ENCODE peak calls at places on chromosome 17, in four cellular contexts. One of them, this sample, is unnamed.

GRCh38 chr17:59362811-59363205 is 31.4 kb downstream of the YPEL2 start:
- DNase-seq in neural progenitor cell: no peak
- DNase-seq in NCI-H1417: no peak
- DNase-seq in lower lobe of right lung: no peak
- DNase-seq in this sample: no peak

GRCh38 chr17:29140051-29140582 is 40.1 kb downstream of the MYO18A start:
- DNase-seq in NCI-H1417: no peak
- DNase-seq in neural progenitor cell: peak; percentile 86
- DNase-seq in lower lobe of right lung: peak; percentile 91
- DNase-seq in this sample: no peak

GRCh38 chr17:1229354-1229890 is 40.8 kb upstream of the BHLHA9 start:
- DNase-seq in lower lobe of right lung: peak; percentile 90
- DNase-seq in NCI-H1417: peak; percentile 19
- DNase-seq in neural progenitor cell: peak; percentile 50
- DNase-seq in this sample: peak; percentile 33

GRCh38 chr17:50056961-50057330 is 1.0 kb downstream of the ITGA3 start:
- DNase-seq in NCI-H1417: no peak
- DNase-seq in neural progenitor cell: peak; percentile 49
- DNase-seq in lower lobe of right lung: no peak
- DNase-seq in this sample: no peak

GRCh38 chr17:13212861-13213260 is 195.0 kb upstream of the ELAC2 start:
- DNase-seq in neural progenitor cell: no peak
- DNase-seq in NCI-H1417: no peak
- DNase-seq in lower lobe of right lung: no peak
- DNase-seq in this sample: no peak

GRCh38 chr17:17819111-17819510 is 17.7 kb downstream of the SREBF1 start:
- DNase-seq in NCI-H1417: no peak
- DNase-seq in neural progenitor cell: no peak
- DNase-seq in lower lobe of right lung: no peak
- DNase-seq in this sample: no peak

GRCh38 chr17:4856937-4857314 is 23.8 kb downstream of the MINK1 start:
- DNase-seq in NCI-H1417: no peak
- DNase-seq in lower lobe of right lung: no peak
- DNase-seq in neural progenitor cell: no peak
- DNase-seq in this sample: no peak

GRCh38 chr17:78817123-78817522 is 23.5 kb downstream of the USP36 start:
- DNase-seq in neural progenitor cell: no peak
- DNase-seq in lower lobe of right lung: no peak
- DNase-seq in NCI-H1417: no peak
- DNase-seq in this sample: no peak

GRCh38 chr17:4739122-4740024 is at the start of the genes CXCL16 and ZMYND15:
- DNase-seq in neural progenitor cell: peak; percentile 61
- DNase-seq in lower lobe of right lung: peak; percentile 81
- DNase-seq in NCI-H1417: peak; percentile 43
- DNase-seq in this sample: peak; percentile 59

GRCh38 chr17:75077490-75078096 is 10.2 kb upstream of the SLC16A5 start:
- DNase-seq in neural progenitor cell: no peak
- DNase-seq in lower lobe of right lung: peak; percentile 88
- DNase-seq in NCI-H1417: no peak
- DNase-seq in this sample: peak; percentile 67

GRCh38 chr17:74757931-74758845 is 9.8 kb downstream of the NHERF1 start:
- DNase-seq in lower lobe of right lung: no peak
- DNase-seq in NCI-H1417: no peak
- DNase-seq in neural progenitor cell: no peak
- DNase-seq in this sample: no peak

GRCh38 chr17:79942591-79943353 is 92.9 kb downstream of the TBC1D16 start:
- DNase-seq in NCI-H1417: no peak
- DNase-seq in neural progenitor cell: no peak
- DNase-seq in lower lobe of right lung: peak; percentile 50
- DNase-seq in this sample: no peak

GRCh38 chr17:3828151-3828851 is 17.7 kb downstream of the NCBP3 start:
- DNase-seq in NCI-H1417: no peak
- DNase-seq in lower lobe of right lung: no peak
- DNase-seq in neural progenitor cell: no peak
- DNase-seq in this sample: no peak

GRCh38 chr17:51667722-51668083 is 407.4 kb downstream of the UTP18 start:
- DNase-seq in neural progenitor cell: no peak
- DNase-seq in NCI-H1417: no peak
- DNase-seq in lower lobe of right lung: no peak
- DNase-seq in this sample: no peak

GRCh38 chr17:273994-274832 is 78.4 kb downstream of the RPH3AL start:
- DNase-seq in lower lobe of right lung: peak; percentile 25
- DNase-seq in neural progenitor cell: no peak
- DNase-seq in NCI-H1417: no peak
- DNase-seq in this sample: no peak

GRCh38 chr17:70390059-70390458 is 220.7 kb downstream of the KCNJ2 start:
- DNase-seq in neural progenitor cell: no peak
- DNase-seq in lower lobe of right lung: no peak
- DNase-seq in NCI-H1417: no peak
- DNase-seq in this sample: no peak

GRCh38 chr17:45361451-45361850 is 44.6 kb upstream of the MAP3K14 start:
- DNase-seq in neural progenitor cell: no peak
- DNase-seq in lower lobe of right lung: peak; percentile 1
- DNase-seq in NCI-H1417: no peak
- DNase-seq in this sample: no peak

GRCh38 chr17:49337900-49338299 is 24.1 kb downstream of the ZNF652 start:
- DNase-seq in NCI-H1417: no peak
- DNase-seq in lower lobe of right lung: no peak
- DNase-seq in neural progenitor cell: no peak
- DNase-seq in this sample: no peak

GRCh38 chr17:19311421-19312215 is 50.9 kb downstream of the B9D1 start:
- DNase-seq in NCI-H1417: no peak
- DNase-seq in lower lobe of right lung: peak; percentile 37
- DNase-seq in neural progenitor cell: no peak
- DNase-seq in this sample: no peak

GRCh38 chr17:76968707-76969597 is 100.7 kb downstream of the MGAT5B start:
- DNase-seq in lower lobe of right lung: peak; percentile 61
- DNase-seq in NCI-H1417: peak; percentile 95
- DNase-seq in neural progenitor cell: peak; percentile 98
- DNase-seq in this sample: no peak

GRCh38 chr17:6710317-6710716 is 2.9 kb downstream of the SLC13A5 start:
- DNase-seq in lower lobe of right lung: no peak
- DNase-seq in NCI-H1417: no peak
- DNase-seq in neural progenitor cell: no peak
- DNase-seq in this sample: no peak

GRCh38 chr17:5676012-5676411 is 91.7 kb upstream of the NLRP1 start:
- DNase-seq in neural progenitor cell: no peak
- DNase-seq in NCI-H1417: no peak
- DNase-seq in lower lobe of right lung: no peak
- DNase-seq in this sample: no peak

GRCh38 chr17:82370471-82371332 is 863 bp upstream of the UTS2R start:
- DNase-seq in neural progenitor cell: no peak
- DNase-seq in lower lobe of right lung: peak; percentile 34
- DNase-seq in NCI-H1417: no peak
- DNase-seq in this sample: no peak

GRCh38 chr17:39194089-39194984 is 3.1 kb downstream of the CACNB1 start:
- DNase-seq in NCI-H1417: no peak
- DNase-seq in lower lobe of right lung: peak; percentile 61
- DNase-seq in neural progenitor cell: peak; percentile 81
- DNase-seq in this sample: no peak

GRCh38 chr17:19979917-19980770 is 2.5 kb upstream of the AKAP10 start:
- DNase-seq in neural progenitor cell: peak; percentile 78
- DNase-seq in NCI-H1417: no peak
- DNase-seq in lower lobe of right lung: peak; percentile 65
- DNase-seq in this sample: no peak